ENCODE peak calls at places on chromosome 4, in four cellular contexts. One of them, this sample, is unnamed.

GRCh38 chr4:147822128-147822527 is 90.2 kb downstream of the ARHGAP10 start:
- DNase-seq in H1: no peak
- DNase-seq in fibroblast of lung: peak; percentile 72
- DNase-seq in SK-N-SH: no peak
- DNase-seq in this sample: peak; percentile 37

GRCh38 chr4:88549815-88550214 is 26.2 kb upstream of the PYURF start:
- DNase-seq in SK-N-SH: no peak
- DNase-seq in fibroblast of lung: no peak
- DNase-seq in H1: no peak
- DNase-seq in this sample: no peak

GRCh38 chr4:141797966-141798365 is 161.6 kb downstream of the IL15 start:
- DNase-seq in H1: no peak
- DNase-seq in fibroblast of lung: peak; percentile 39
- DNase-seq in SK-N-SH: no peak
- DNase-seq in this sample: no peak

GRCh38 chr4:41935652-41936021 is 408 bp downstream of the TMEM33 start:
- DNase-seq in H1: no peak
- DNase-seq in SK-N-SH: no peak
- DNase-seq in fibroblast of lung: no peak
- DNase-seq in this sample: no peak

GRCh38 chr4:76611164-76611563 is 176.1 kb downstream of the SHROOM3 start:
- DNase-seq in H1: no peak
- DNase-seq in SK-N-SH: no peak
- DNase-seq in fibroblast of lung: peak; percentile 91
- DNase-seq in this sample: no peak

GRCh38 chr4:39976945-39977488 is 694 bp downstream of the PDS5A start:
- DNase-seq in fibroblast of lung: peak; percentile 30
- DNase-seq in H1: no peak
- DNase-seq in SK-N-SH: no peak
- DNase-seq in this sample: peak; percentile 50

GRCh38 chr4:17066972-17067371 is 168.5 kb upstream of the LDB2 start:
- DNase-seq in SK-N-SH: no peak
- DNase-seq in fibroblast of lung: peak; percentile 94
- DNase-seq in H1: no peak
- DNase-seq in this sample: no peak

GRCh38 chr4:108060164-108060563 is 70.5 kb downstream of the HADH start:
- DNase-seq in SK-N-SH: peak; percentile 54
- DNase-seq in H1: no peak
- DNase-seq in fibroblast of lung: peak; percentile 45
- DNase-seq in this sample: no peak

GRCh38 chr4:182653596-182653995 is 263.6 kb downstream of the DCTD start:
- DNase-seq in H1: no peak
- DNase-seq in fibroblast of lung: peak; percentile 85
- DNase-seq in SK-N-SH: no peak
- DNase-seq in this sample: no peak

GRCh38 chr4:8128096-8128856 is 30.3 kb downstream of the ABLIM2 start:
- DNase-seq in fibroblast of lung: no peak
- DNase-seq in SK-N-SH: peak; percentile 67
- DNase-seq in H1: no peak
- DNase-seq in this sample: no peak

GRCh38 chr4:11105715-11106114 is 323.0 kb downstream of the HS3ST1 start:
- DNase-seq in fibroblast of lung: no peak
- DNase-seq in SK-N-SH: no peak
- DNase-seq in H1: no peak
- DNase-seq in this sample: no peak

GRCh38 chr4:114334808-114335739 is 263.5 kb upstream of the UGT8 start:
- DNase-seq in H1: no peak
- DNase-seq in SK-N-SH: peak; percentile 9
- DNase-seq in fibroblast of lung: peak; percentile 6
- DNase-seq in this sample: no peak

GRCh38 chr4:170374770-170375169 is 285.0 kb upstream of the AADAT start:
- DNase-seq in SK-N-SH: peak; percentile 24
- DNase-seq in H1: peak; percentile 33
- DNase-seq in fibroblast of lung: no peak
- DNase-seq in this sample: peak; percentile 40

GRCh38 chr4:152109585-152110509 is 349.0 kb upstream of the GATB start:
- DNase-seq in fibroblast of lung: no peak
- DNase-seq in SK-N-SH: no peak
- DNase-seq in H1: no peak
- DNase-seq in this sample: no peak
- H3K9ac ChIP-seq in fibroblast of lung: no peak overlapping the region
- H3K9ac ChIP-seq in SK-N-SH: no peak overlapping the region
- H3K9ac ChIP-seq in H1: no peak overlapping the region
- H3K9ac ChIP-seq in this sample: no peak overlapping the region

GRCh38 chr4:94228488-94229216 is 21.0 kb downstream of the SMARCAD1 start:
- DNase-seq in fibroblast of lung: no peak
- DNase-seq in SK-N-SH: no peak
- DNase-seq in H1: no peak
- DNase-seq in this sample: no peak
- H3K36me3 ChIP-seq in fibroblast of lung: no peaks in the 10 kb centered on the region
- H3K36me3 ChIP-seq in SK-N-SH: peaks cover 64% of the 10 kb centered on the region
- H3K36me3 ChIP-seq in H1: peaks cover 36% of the 10 kb centered on the region
- H3K36me3 ChIP-seq in this sample: no peaks in the 10 kb centered on the region

DNA sequence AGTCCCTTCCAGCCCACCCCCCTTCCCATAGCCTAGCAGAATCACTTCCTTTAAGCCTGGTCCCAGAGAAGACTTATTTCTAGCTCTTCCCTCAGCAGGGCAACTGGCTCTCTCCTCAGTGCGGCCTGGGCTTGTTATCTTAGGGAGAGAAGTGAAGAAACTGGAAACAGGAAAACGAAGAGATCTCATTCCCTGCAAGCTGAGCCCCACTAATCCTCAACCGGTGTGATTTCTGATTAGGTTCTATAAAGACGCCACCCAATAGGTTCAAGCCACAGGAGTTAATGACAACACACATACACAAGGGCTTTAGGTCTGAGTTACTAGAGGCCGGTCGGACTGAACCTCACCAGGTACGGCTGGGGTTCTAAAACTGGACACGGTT is 3.2 kb downstream of the GSX2 start:
- DNase-seq in fibroblast of lung: no peak
- DNase-seq in H1: no peak
- DNase-seq in SK-N-SH: no peak
- DNase-seq in this sample: no peak
- H3K4me3 ChIP-seq in fibroblast of lung: no peak overlapping the region
- H3K4me3 ChIP-seq in H1: no peak overlapping the region
- H3K4me3 ChIP-seq in SK-N-SH: no peak overlapping the region
- H3K4me3 ChIP-seq in this sample: no peak overlapping the region

GRCh38 chr4:6943870-6944195 is 34.2 kb downstream of the TBC1D14 start:
- DNase-seq in fibroblast of lung: no peak
- DNase-seq in H1: no peak
- DNase-seq in SK-N-SH: no peak
- DNase-seq in this sample: no peak
- H3K9ac ChIP-seq in fibroblast of lung: no peak overlapping the region
- H3K9ac ChIP-seq in H1: no peak overlapping the region
- H3K9ac ChIP-seq in SK-N-SH: no peak overlapping the region
- H3K9ac ChIP-seq in this sample: no peak overlapping the region

GRCh38 chr4:87133183-87133582 is 87.2 kb downstream of the KLHL8 start:
- DNase-seq in H1: no peak
- DNase-seq in SK-N-SH: no peak
- DNase-seq in fibroblast of lung: no peak
- DNase-seq in this sample: no peak
- H3K36me3 ChIP-seq in H1: peaks cover 86% of the 10 kb centered on the region
- H3K36me3 ChIP-seq in SK-N-SH: peaks cover 36% of the 10 kb centered on the region
- H3K36me3 ChIP-seq in fibroblast of lung: peaks cover 4% of the 10 kb centered on the region
- H3K36me3 ChIP-seq in this sample: peaks cover 10% of the 10 kb centered on the region

GRCh38 chr4:25089058-25089763 is 58.5 kb upstream of the LGI2 start:
- DNase-seq in fibroblast of lung: no peak
- DNase-seq in H1: no peak
- DNase-seq in SK-N-SH: no peak
- DNase-seq in this sample: no peak
- H3K4me3 ChIP-seq in fibroblast of lung: no peak overlapping the region
- H3K4me3 ChIP-seq in H1: no peak overlapping the region
- H3K4me3 ChIP-seq in SK-N-SH: no peak overlapping the region
- H3K4me3 ChIP-seq in this sample: no peak overlapping the region

GRCh38 chr4:173218411-173219125 is 50.0 kb downstream of the GALNT7 start:
- DNase-seq in H1: no peak
- DNase-seq in SK-N-SH: no peak
- DNase-seq in fibroblast of lung: peak; percentile 91
- DNase-seq in this sample: no peak
- H3K9ac ChIP-seq in H1: no peak overlapping the region
- H3K9ac ChIP-seq in SK-N-SH: no peak overlapping the region
- H3K9ac ChIP-seq in fibroblast of lung: no peak overlapping the region
- H3K9ac ChIP-seq in this sample: no peak overlapping the region

This sample was measured in colonic mucosa.